ENCODE peak calls at places on chromosomes 2 and 18, in six cellular contexts. One of them, this sample, is unnamed.

GRCh38 chr18:74092922-74093321 is 54.7 kb downstream of the FBXO15 start:
- DNase-seq in H9: no peak
- DNase-seq in mesenchymal stem cell: no peak
- DNase-seq in trophoblast cell: no peak
- DNase-seq in H1: no peak
- DNase-seq in IMR-90: no peak
- DNase-seq in this sample: no peak

GRCh38 chr2:47506436-47506835 is 103.5 kb downstream of the MSH2 start:
- DNase-seq in trophoblast cell: no peak
- DNase-seq in H1: no peak
- DNase-seq in H9: no peak
- DNase-seq in mesenchymal stem cell: no peak
- DNase-seq in IMR-90: no peak
- DNase-seq in this sample: no peak

GRCh38 chr18:32201936-32202335 is 12.1 kb downstream of the MEP1B start:
- DNase-seq in H9: no peak
- DNase-seq in trophoblast cell: no peak
- DNase-seq in H1: no peak
- DNase-seq in mesenchymal stem cell: no peak
- DNase-seq in IMR-90: no peak
- DNase-seq in this sample: no peak

GRCh38 chr2:65016789-65017188 is 27.6 kb downstream of the SLC1A4 start:
- DNase-seq in mesenchymal stem cell: no peak
- DNase-seq in IMR-90: no peak
- DNase-seq in H1: no peak
- DNase-seq in trophoblast cell: no peak
- DNase-seq in H9: no peak
- DNase-seq in this sample: no peak

GRCh38 chr2:1496394-1496821 is 83.1 kb downstream of the TPO start:
- DNase-seq in trophoblast cell: no peak
- DNase-seq in mesenchymal stem cell: no peak
- DNase-seq in H9: no peak
- DNase-seq in H1: no peak
- DNase-seq in IMR-90: no peak
- DNase-seq in this sample: no peak

GRCh38 chr2:172710584-172711024 is 25.0 kb upstream of the RAPGEF4 start:
- DNase-seq in IMR-90: peak
- DNase-seq in mesenchymal stem cell: peak
- DNase-seq in H9: no peak
- DNase-seq in H1: peak
- DNase-seq in trophoblast cell: no peak
- DNase-seq in this sample: peak

GRCh38 chr2:16739778-16740581 is 74.3 kb upstream of the CYRIA start:
- DNase-seq in H1: no peak
- DNase-seq in IMR-90: no peak
- DNase-seq in H9: no peak
- DNase-seq in trophoblast cell: no peak
- DNase-seq in mesenchymal stem cell: no peak
- DNase-seq in this sample: no peak

GRCh38 chr2:158099716-158100115 is 2.0 kb upstream of the UPP2 start:
- DNase-seq in mesenchymal stem cell: no peak
- DNase-seq in H1: no peak
- DNase-seq in trophoblast cell: no peak
- DNase-seq in H9: no peak
- DNase-seq in IMR-90: peak
- DNase-seq in this sample: no peak

GRCh38 chr2:150013011-150013410 is 425.4 kb upstream of the MMADHC start:
- DNase-seq in H1: no peak
- DNase-seq in IMR-90: peak
- DNase-seq in mesenchymal stem cell: peak
- DNase-seq in trophoblast cell: no peak
- DNase-seq in H9: no peak
- DNase-seq in this sample: no peak

GRCh38 chr2:238895901-238896600 is 48.2 kb downstream of the TWIST2 start:
- DNase-seq in H1: no peak
- DNase-seq in H9: peak
- DNase-seq in trophoblast cell: peak
- DNase-seq in mesenchymal stem cell: peak
- DNase-seq in IMR-90: peak
- DNase-seq in this sample: no peak

GRCh38 chr2:238820909-238821308 is 27.0 kb upstream of the TWIST2 start:
- DNase-seq in H9: no peak
- DNase-seq in mesenchymal stem cell: peak
- DNase-seq in trophoblast cell: no peak
- DNase-seq in H1: no peak
- DNase-seq in IMR-90: peak
- DNase-seq in this sample: no peak

GRCh38 chr2:48851161-48851560 is 95.6 kb upstream of the LHCGR start:
- DNase-seq in H9: no peak
- DNase-seq in IMR-90: peak
- DNase-seq in mesenchymal stem cell: no peak
- DNase-seq in H1: no peak
- DNase-seq in trophoblast cell: no peak
- DNase-seq in this sample: no peak

GRCh38 chr2:7999683-8000476 is 682.0 kb upstream of the ID2 start:
- DNase-seq in H1: no peak
- DNase-seq in H9: no peak
- DNase-seq in IMR-90: no peak
- DNase-seq in trophoblast cell: no peak
- DNase-seq in mesenchymal stem cell: no peak
- DNase-seq in this sample: no peak

GRCh38 chr18:6414118-6414722 is 491 bp downstream of the L3MBTL4 start:
- DNase-seq in IMR-90: no peak
- DNase-seq in H1: peak
- DNase-seq in trophoblast cell: no peak
- DNase-seq in mesenchymal stem cell: peak
- DNase-seq in H9: peak
- DNase-seq in this sample: no peak

GRCh38 chr2:74862268-74862964 is 28.5 kb downstream of the HK2 start:
- DNase-seq in trophoblast cell: no peak
- DNase-seq in H9: no peak
- DNase-seq in mesenchymal stem cell: no peak
- DNase-seq in IMR-90: no peak
- DNase-seq in H1: no peak
- DNase-seq in this sample: no peak

DNA sequence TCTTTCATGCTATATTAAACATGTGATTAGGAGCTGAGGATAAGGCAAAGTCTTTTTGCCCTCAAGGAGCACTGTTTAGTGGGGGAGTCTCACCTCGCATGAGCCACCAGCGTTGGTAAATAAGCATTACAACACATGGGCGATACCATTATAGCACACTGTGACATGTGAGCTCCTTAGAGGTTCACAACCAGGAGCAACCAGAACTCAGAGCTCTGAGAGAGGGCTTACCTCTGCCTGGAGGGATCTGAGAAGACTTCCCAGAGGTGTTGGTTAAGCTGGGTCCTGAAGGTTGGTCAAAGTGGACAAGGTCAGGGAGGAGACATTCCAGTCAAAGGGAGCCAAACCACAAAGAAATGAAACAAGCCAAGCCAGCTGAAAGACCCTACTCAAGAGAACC is 158.8 kb downstream of the ESCO1 start:
- DNase-seq in trophoblast cell: no peak
- DNase-seq in H9: no peak
- DNase-seq in H1: no peak
- DNase-seq in mesenchymal stem cell: no peak
- DNase-seq in IMR-90: no peak
- DNase-seq in this sample: no peak
- H4K91ac ChIP-seq in trophoblast cell: peak
- H4K91ac ChIP-seq in H9: no peak
- H4K91ac ChIP-seq in H1: no peak
- H4K91ac ChIP-seq in mesenchymal stem cell: no peak
- H4K91ac ChIP-seq in IMR-90: no peak
- H4K91ac ChIP-seq in this sample: no peak

GRCh38 chr18:49127606-49128190 is 176.9 kb upstream of the SMAD7 start:
- DNase-seq in H1: no peak
- DNase-seq in H9: no peak
- DNase-seq in IMR-90: no peak
- DNase-seq in trophoblast cell: no peak
- DNase-seq in mesenchymal stem cell: no peak
- DNase-seq in this sample: no peak
- H3K27ac ChIP-seq in H1: no peak
- H3K27ac ChIP-seq in H9: no peak
- H3K27ac ChIP-seq in IMR-90: no peak
- H3K27ac ChIP-seq in trophoblast cell: no peak
- H3K27ac ChIP-seq in mesenchymal stem cell: no peak
- H3K27ac ChIP-seq in this sample: no peak

DNA sequence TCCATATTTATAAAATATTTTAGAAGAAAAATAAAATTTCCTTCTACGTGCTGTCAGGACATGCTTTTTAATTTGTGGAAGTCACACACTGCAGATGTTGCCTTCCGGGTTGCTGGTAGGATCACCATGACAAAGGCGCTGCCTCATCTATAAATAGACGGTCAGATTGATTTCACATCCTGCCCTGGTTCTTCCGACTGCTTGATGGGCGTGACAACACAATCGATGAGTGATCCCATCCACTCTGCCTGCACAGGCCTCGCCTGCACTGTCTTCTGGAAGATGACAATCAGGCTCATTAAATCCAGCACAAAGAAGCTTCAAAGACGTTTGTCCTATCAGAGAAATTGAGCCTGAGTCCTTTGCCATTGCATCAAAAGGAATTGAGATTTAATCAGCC is 318.9 kb upstream of the TRIB2 start:
- DNase-seq in IMR-90: no peak
- DNase-seq in trophoblast cell: no peak
- DNase-seq in H1: no peak
- DNase-seq in mesenchymal stem cell: no peak
- DNase-seq in H9: no peak
- DNase-seq in this sample: no peak
- H4K91ac ChIP-seq in IMR-90: no peak
- H4K91ac ChIP-seq in trophoblast cell: no peak
- H4K91ac ChIP-seq in H1: no peak
- H4K91ac ChIP-seq in mesenchymal stem cell: no peak
- H4K91ac ChIP-seq in H9: no peak
- H4K91ac ChIP-seq in this sample: no peak

GRCh38 chr2:231169475-231169874 is 29.0 kb upstream of the ARMC9 start:
- DNase-seq in H9: no peak
- DNase-seq in mesenchymal stem cell: no peak
- DNase-seq in IMR-90: no peak
- DNase-seq in trophoblast cell: no peak
- DNase-seq in H1: no peak
- DNase-seq in this sample: no peak

GRCh38 chr2:231168460-231169139 is 29.8 kb upstream of the ARMC9 start:
- DNase-seq in mesenchymal stem cell: no peak
- DNase-seq in H9: no peak
- DNase-seq in trophoblast cell: no peak
- DNase-seq in H1: no peak
- DNase-seq in IMR-90: no peak
- DNase-seq in this sample: no peak

GRCh38 chr2:231172020-231172419 is 26.4 kb upstream of the ARMC9 start:
- DNase-seq in H9: no peak
- DNase-seq in H1: no peak
- DNase-seq in trophoblast cell: no peak
- DNase-seq in IMR-90: no peak
- DNase-seq in mesenchymal stem cell: peak
- DNase-seq in this sample: no peak

GRCh38 chr2:231167745-231168459 is 30.5 kb upstream of the ARMC9 start:
- DNase-seq in H1: no peak
- DNase-seq in H9: no peak
- DNase-seq in mesenchymal stem cell: no peak
- DNase-seq in IMR-90: peak
- DNase-seq in trophoblast cell: no peak
- DNase-seq in this sample: no peak

GRCh38 chr2:231170058-231170457 is 28.4 kb upstream of the ARMC9 start:
- DNase-seq in trophoblast cell: no peak
- DNase-seq in IMR-90: peak
- DNase-seq in H1: no peak
- DNase-seq in mesenchymal stem cell: no peak
- DNase-seq in H9: no peak
- DNase-seq in this sample: no peak
- H3K27ac ChIP-seq in trophoblast cell: no peak
- H3K27ac ChIP-seq in IMR-90: peak
- H3K27ac ChIP-seq in H1: no peak
- H3K27ac ChIP-seq in mesenchymal stem cell: no peak
- H3K27ac ChIP-seq in H9: no peak
- H3K27ac ChIP-seq in this sample: no peak

GRCh38 chr2:34547900-34548299 is 948.8 kb upstream of the FAM98A start:
- DNase-seq in IMR-90: no peak
- DNase-seq in trophoblast cell: no peak
- DNase-seq in mesenchymal stem cell: no peak
- DNase-seq in H1: no peak
- DNase-seq in H9: no peak
- DNase-seq in this sample: no peak

GRCh38 chr2:34549710-34550345 is 950.7 kb upstream of the FAM98A start:
- DNase-seq in H9: no peak
- DNase-seq in IMR-90: no peak
- DNase-seq in mesenchymal stem cell: no peak
- DNase-seq in H1: no peak
- DNase-seq in trophoblast cell: no peak
- DNase-seq in this sample: no peak

GRCh38 chr2:34547340-34547739 is 948.2 kb upstream of the FAM98A start:
- DNase-seq in IMR-90: no peak
- DNase-seq in mesenchymal stem cell: no peak
- DNase-seq in H1: no peak
- DNase-seq in trophoblast cell: no peak
- DNase-seq in H9: peak
- DNase-seq in this sample: no peak

DNA sequence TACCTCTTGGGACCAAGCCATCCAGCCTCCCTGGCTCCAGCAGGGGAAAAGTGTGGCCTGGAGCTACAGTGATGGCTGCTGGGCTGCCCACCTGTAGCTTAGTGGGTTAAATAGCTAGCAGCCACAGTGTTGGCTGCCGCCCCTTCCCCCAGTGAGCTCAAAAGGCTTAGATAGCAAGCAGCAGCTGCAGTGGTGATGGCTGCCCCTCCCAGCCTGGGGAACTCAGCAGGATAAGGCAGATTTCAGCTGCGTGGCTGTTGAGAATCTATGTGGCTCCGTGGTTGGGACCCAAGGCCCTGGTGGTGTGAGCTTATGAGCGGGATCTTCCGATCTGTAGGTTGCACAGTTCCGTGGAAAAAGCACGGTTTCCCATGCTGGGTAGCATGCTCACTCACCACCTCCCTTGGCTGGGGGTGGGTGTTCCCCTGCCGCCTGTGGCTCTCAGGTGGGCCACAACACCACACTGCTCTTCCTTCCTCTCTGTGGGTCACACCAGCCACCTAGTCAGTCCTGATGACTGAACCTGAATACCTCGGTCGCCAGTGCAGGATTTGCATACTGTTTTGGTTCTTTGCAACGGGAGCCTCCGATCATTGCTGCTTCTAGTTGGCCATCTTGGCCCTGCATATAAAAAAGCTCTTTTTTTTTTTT is 946.5 kb upstream of the FAM98A start:
- DNase-seq in trophoblast cell: no peak
- DNase-seq in H1: no peak
- DNase-seq in mesenchymal stem cell: no peak
- DNase-seq in IMR-90: no peak
- DNase-seq in H9: no peak
- DNase-seq in this sample: no peak
- H4K91ac ChIP-seq in trophoblast cell: no peak
- H4K91ac ChIP-seq in H1: no peak
- H4K91ac ChIP-seq in mesenchymal stem cell: no peak
- H4K91ac ChIP-seq in IMR-90: no peak
- H4K91ac ChIP-seq in H9: no peak
- H4K91ac ChIP-seq in this sample: no peak